ENCODE peak calls at places on chromosomes 4 and X, in five cellular contexts. X, H, T, A and D are unnamed samples.

GRCh38 chr4:185145572-185145971 is 2.5 kb downstream of the SLC25A4 start:
- DNase-seq in A (no peak), H (no peak), X (no peak), T (no peak), D (no peak)

GRCh38 chr4:175071123-175071522 is 153.0 kb downstream of the ADAM29 start:
- DNase-seq in A (no peak), X (no peak), H (no peak), T (no peak), D (no peak)

GRCh38 chr4:183596056-183596757 is 62.8 kb downstream of the RWDD4 start:
- DNase-seq in X (no peak), H (no peak), A (no peak), T (no peak), D (no peak)

GRCh38 chr4:31349907-31350306 is 629.7 kb downstream of the PCDH7 start:
- DNase-seq in X (peak), T (peak), H (no peak), A (no peak), D (no peak)

GRCh38 chr4:105707783-105708182 is 706 bp downstream of the INTS12 start:
- DNase-seq in X (no peak), H (no peak), A (no peak), T (no peak), D (no peak)

GRCh38 chr4:90240333-90240732 is 113.1 kb downstream of the CCSER1 start:
- DNase-seq in A (no peak), X (no peak), H (no peak), T (no peak), D (no peak)

GRCh38 chrX:131752493-131753198 is 208.8 kb downstream of the OR13H1 start:
- DNase-seq in A (peak), H (no peak), T (no peak), X (no peak), D (no peak)

GRCh38 chrX:16918979-16919378 is 27.5 kb upstream of the REPS2 start:
- DNase-seq in T (no peak), A (no peak), H (no peak), X (no peak), D (no peak)

GRCh38 chr4:41747230-41748055 is 1.1 kb downstream of the PHOX2B start:
- DNase-seq in X (no peak), A (no peak), T (no peak), H (no peak), D (no peak)

GRCh38 chr4:152103181-152103901 is 342.5 kb upstream of the GATB start:
- DNase-seq in X (no peak), H (no peak), T (no peak), A (no peak), D (no peak)

GRCh38 chrX:31112226-31112999 is 40.6 kb upstream of the FTHL17 start:
- DNase-seq in A (no peak), H (no peak), X (no peak), T (no peak), D (no peak)

GRCh38 chrX:8237718-8238117 is 66.7 kb upstream of the VCX2 start:
- DNase-seq in T (no peak), H (no peak), X (no peak), A (no peak), D (peak)

GRCh38 chrX:40867352-40867751 is 132.0 kb upstream of the MED14 start:
- DNase-seq in X (no peak), A (no peak), H (peak), T (peak), D (peak)

GRCh38 chrX:8504451-8504850 is 39.8 kb downstream of the VCX3B start:
- DNase-seq in X (no peak), T (no peak), H (no peak), A (no peak), D (no peak)

GRCh38 chr4:91267543-91267942 is 1036.2 kb upstream of the GRID2 start:
- DNase-seq in H (no peak), A (no peak), X (no peak), T (peak), D (no peak)

GRCh38 chr4:19285146-19285545 is 966.6 kb upstream of the SLIT2 start:
- DNase-seq in H (no peak), X (no peak), T (no peak), A (no peak), D (no peak)

GRCh38 chrX:139720979-139721378 is 13.0 kb upstream of the MCF2 start:
- DNase-seq in T (no peak), H (no peak), X (no peak), A (no peak), D (no peak)

GRCh38 chrX:21657318-21658151 is 595 bp downstream of the KLHL34 start:
- DNase-seq in A (no peak), T (no peak), H (no peak), X (no peak), D (no peak)

GRCh38 chr4:88846232-88846790 is 148.7 kb upstream of the NAP1L5 start:
- DNase-seq in T (peak), A (no peak), H (no peak), X (no peak), D (peak)

GRCh38 chrX:48966796-48967579 is 4.7 kb downstream of the KCND1 start:
- DNase-seq in A (no peak), X (no peak), T (no peak), H (no peak), D (no peak)

GRCh38 chrX:17164079-17164478 is 210.9 kb upstream of the NHS start:
- DNase-seq in X (no peak), H (no peak), T (no peak), A (no peak), D (no peak)

GRCh38 chr4:158850371-158850770 is 81.5 kb downstream of the FNIP2 start:
- DNase-seq in T (no peak), A (no peak), X (no peak), H (no peak), D (no peak)

GRCh38 chr4:73836373-73837269 is at the start of gene CXCL6:
- DNase-seq in H (no peak), X (no peak), A (no peak), T (peak), D (no peak)

GRCh38 chrX:38214551-38214950 is 6.1 kb downstream of the SRPX start:
- DNase-seq in H (no peak), A (no peak), T (peak), X (no peak), D (no peak)

GRCh38 chr4:138097912-138098600 is 144.1 kb downstream of the SLC7A11 start:
- DNase-seq in H (no peak), T (no peak), A (no peak), X (no peak), D (peak)

GRCh38 chr4:36088542-36088941 is 155.8 kb downstream of the ARAP2 start:
- DNase-seq in X (no peak), A (no peak), T (no peak), H (no peak), D (peak)

GRCh38 chrX:71911731-71912050 is 1.0 kb downstream of the NHSL2 start:
- DNase-seq in X (no peak), T (no peak), H (no peak), A (no peak), D (no peak)

GRCh38 chr4:20618010-20618409 is 82.2 kb upstream of the PACRGL start:
- DNase-seq in T (peak), H (no peak), X (no peak), A (no peak), D (no peak)

GRCh38 chrX:103817502-103817901 is 14.6 kb downstream of the RAB9B start:
- DNase-seq in T (peak), A (peak), H (no peak), X (peak), D (peak)

GRCh38 chr4:20456416-20456815 is 204.7 kb downstream of the SLIT2 start:
- DNase-seq in H (no peak), A (no peak), X (no peak), T (peak), D (no peak)

GRCh38 chr4:15906024-15906443 is 32.5 kb downstream of the FGFBP1 start:
- DNase-seq in X (peak), A (no peak), T (no peak), H (peak), D (no peak)

GRCh38 chr4:128524311-128524710 is 236.7 kb upstream of the PGRMC2 start:
- DNase-seq in H (peak), X (no peak), T (peak), A (no peak), D (no peak)

GRCh38 chrX:17328837-17329236 is 46.2 kb upstream of the NHS start:
- DNase-seq in A (no peak), X (no peak), H (no peak), T (no peak), D (no peak)

GRCh38 chrX:120462370-120462769 is 6.7 kb downstream of the LAMP2 start:
- DNase-seq in X (no peak), H (no peak), A (no peak), T (no peak), D (no peak)

GRCh38 chr4:54230479-54231418 is 1.7 kb downstream of the PDGFRA start:
- DNase-seq in T (no peak), A (no peak), H (no peak), X (no peak), D (no peak)

GRCh38 chrX:65537229-65537628 is 2.6 kb upstream of the LAS1L start:
- DNase-seq in A (no peak), T (no peak), X (no peak), H (no peak), D (no peak)

GRCh38 chrX:148609766-148610698 is 109.6 kb downstream of the AFF2 start:
- DNase-seq in T (no peak), X (no peak), H (no peak), A (peak), D (no peak)

GRCh38 chrX:72358313-72358712 is 52.6 kb upstream of the CITED1 start:
- DNase-seq in T (no peak), X (no peak), A (no peak), H (peak), D (no peak)

GRCh38 chr4:93897559-93897958 is 69.0 kb downstream of the ATOH1 start:
- DNase-seq in X (peak), A (no peak), T (peak), H (peak), D (peak)

DNA sequence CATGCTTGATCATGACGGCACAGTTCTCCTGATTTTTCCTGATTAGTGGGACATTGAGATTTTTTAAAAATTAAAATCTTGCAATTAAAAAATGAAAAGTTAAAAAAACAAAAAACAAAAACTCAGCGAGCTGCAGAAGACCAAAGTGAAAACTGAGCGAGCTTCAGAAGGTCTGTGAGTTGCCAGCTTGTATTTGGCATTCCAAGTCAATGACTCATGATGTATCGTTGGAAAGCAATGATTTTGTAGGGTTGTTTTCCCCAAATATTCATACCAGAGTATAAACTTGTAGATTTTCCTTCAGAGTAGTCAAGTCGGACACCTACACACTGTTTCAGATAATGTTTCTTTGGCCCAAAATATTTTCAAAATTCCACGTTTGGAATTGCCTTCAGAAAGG is 76.9 kb downstream of the LRRC66 start:
- DNase-seq in A (no peak), X (no peak), T (no peak), H (no peak), D (peak)
- H3K4me2 ChIP-seq in A (no peak), X (no peak), T (no peak), H (peak), D (peak)

GRCh38 chrX:108139303-108139702 is 47.7 kb downstream of the ATG4A start:
- DNase-seq in H (no peak), T (no peak), X (peak), A (no peak), D (no peak)
- TF ChIP-seq MYC in H (no peak), T (no peak), X (peak), A (no peak), D (no peak)

DNA sequence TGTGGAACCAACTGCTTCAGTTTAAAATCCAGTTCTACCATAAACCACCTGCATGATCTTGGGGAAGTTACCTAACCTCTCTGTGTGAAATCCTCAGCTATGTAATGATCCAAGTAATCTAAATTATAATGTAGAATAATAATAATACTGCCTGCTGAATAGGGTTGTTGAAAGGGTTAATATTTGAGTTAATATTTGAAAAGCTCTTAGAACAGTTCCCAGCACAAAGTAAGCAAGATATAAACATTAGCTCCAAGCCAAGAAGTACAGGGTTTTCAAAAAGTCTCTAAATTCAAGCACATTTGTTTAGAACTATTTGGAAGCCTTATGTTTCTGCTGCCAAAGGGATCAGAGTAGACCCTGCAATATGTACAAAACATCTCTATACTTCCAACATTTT is 76.6 kb upstream of the FAM9C start:
- DNase-seq in X (no peak), A (no peak), T (no peak), H (no peak), D (no peak)
- H3K4me2 ChIP-seq in X (no peak), A (no peak), T (no peak), H (peak), D (no peak)

DNA sequence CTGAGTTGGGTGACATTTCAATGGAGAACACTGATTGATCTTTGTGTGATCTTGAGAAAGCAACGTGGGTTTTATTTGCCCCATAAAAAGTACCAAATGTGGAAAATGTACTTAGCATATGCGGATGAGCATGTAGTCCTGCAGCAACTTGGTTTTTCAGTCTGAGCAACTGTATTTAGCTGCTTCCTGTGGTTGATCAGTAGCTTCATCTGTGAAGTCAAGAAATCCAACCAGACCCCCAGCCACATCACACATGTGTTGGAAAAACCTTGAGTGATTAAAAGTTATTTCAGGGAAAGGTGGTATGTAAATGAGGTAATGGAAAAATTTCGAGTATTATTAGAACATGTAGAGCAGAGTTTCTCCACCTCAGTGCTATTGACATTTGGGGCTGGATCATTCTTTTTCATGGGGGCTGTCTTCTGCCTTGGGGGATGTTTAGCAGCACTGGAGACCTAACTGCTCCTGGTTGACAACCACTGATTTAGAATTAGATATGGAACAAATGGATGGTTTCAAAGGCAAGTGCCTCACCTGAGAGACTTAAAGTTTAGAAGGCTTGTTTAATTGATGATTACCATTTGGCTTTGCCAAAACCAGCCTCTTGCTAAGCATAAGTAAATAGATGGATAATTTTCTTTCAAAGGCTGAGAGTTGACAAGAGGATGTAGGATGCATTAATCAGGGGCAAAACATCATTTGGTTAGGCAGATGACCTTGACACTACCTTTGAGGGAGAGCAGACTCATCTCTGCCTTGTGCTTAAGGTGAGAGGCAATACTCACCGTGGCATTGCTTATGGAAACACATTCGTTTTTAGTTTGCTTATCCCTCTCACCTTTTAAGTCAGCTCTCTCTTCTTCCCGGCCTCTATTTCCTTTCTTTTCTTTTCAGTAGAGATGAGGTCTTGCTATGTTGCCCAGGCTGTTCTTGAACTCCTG is 193.0 kb upstream of the RPS6KA3 start:
- DNase-seq in A (no peak), X (no peak), H (no peak), T (no peak), D (no peak)
- TF ChIP-seq MYC in A (no peak), X (no peak), H (no peak), T (no peak), D (no peak)

GRCh38 chr4:85778809-85779124 is 303.8 kb downstream of the ARHGAP24 start:
- DNase-seq in X (no peak), T (peak), H (no peak), A (no peak), D (no peak)
- H3K4me2 ChIP-seq in X (no peak), T (peak), H (peak), A (peak), D (no peak)

GRCh38 chr4:103098746-103099421 is 750 bp downstream of the BDH2 start:
- DNase-seq in X (no peak), H (no peak), T (peak), A (no peak), D (no peak)

GRCh38 chr4:103100691-103101090 is 1.1 kb upstream of the BDH2 start:
- DNase-seq in X (no peak), H (no peak), A (no peak), T (no peak), D (no peak)

GRCh38 chr4:103097112-103097511 is 2.5 kb downstream of the BDH2 start:
- DNase-seq in T (no peak), H (no peak), A (no peak), X (no peak), D (no peak)

GRCh38 chr4:103099691-103100392 is at the start of gene BDH2:
- DNase-seq in X (peak), H (peak), A (peak), T (peak), D (peak)

GRCh38 chr4:103098331-103098730 is 1.3 kb downstream of the BDH2 start:
- DNase-seq in A (no peak), T (no peak), X (no peak), H (no peak), D (no peak)
- TF ChIP-seq MYC in A (no peak), T (no peak), X (no peak), H (no peak), D (no peak)

DNA sequence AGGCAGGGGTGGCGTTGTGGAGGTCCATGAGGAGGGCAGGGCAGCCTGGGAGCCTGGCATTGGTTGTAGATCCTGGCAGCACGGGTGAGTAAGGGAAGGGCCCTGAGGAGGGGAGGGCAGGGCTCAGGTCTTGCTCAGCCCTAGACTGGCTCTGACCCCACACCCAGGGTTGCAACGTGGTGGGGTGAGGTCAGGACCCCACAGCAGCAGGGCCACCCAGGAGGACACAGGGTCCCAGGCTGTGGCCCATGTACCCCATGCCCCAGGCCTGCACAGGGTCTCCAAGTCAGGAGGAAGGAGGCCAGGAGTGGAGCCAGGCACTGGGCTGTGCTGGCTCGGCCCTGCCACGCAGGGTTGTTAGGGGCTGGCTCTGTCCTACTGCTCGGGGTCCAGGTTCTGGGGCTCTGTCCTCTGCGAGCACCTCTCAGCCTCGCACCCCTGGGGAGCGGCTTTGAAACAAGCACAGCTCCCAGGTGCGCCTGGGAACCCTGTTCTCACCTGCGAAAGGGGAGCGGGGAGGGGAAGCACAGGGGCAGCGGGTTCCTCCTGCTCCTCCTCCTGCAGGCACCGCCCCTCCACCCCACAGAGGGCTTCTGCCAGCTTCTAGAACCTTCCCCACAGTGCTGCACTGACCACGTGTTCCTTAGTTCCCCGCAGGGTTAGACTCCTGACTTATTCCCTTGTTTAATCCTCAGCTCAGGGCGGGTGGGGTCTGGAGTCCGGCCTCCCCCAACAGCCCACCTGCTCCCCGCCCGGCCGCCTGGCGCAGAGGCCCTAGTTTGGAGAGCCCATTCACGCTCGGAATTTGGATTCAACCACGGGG is 20.4 kb downstream of the MSANTD1 start:
- DNase-seq in A (no peak), X (no peak), H (no peak), T (no peak), D (no peak)
- H3K4me2 ChIP-seq in A (no peak), X (no peak), H (no peak), T (no peak), D (no peak)